ENCODE peak calls at places on chromosome 14, in six cellular contexts. One of them, this sample, is unnamed. For H3K9me3, the result is how much of the 10 kb centered on the place peaks cover.

GRCh38 chr14:45089813-45090212 is 5.9 kb downstream of the PRPF39 start:
- ATAC-seq in A549: no peak
- ATAC-seq in GM12878: peak
- ATAC-seq in upper lobe of left lung: no peak
- ATAC-seq in K562: no peak
- ATAC-seq in HepG2: no peak
- ATAC-seq in this sample: no peak

GRCh38 chr14:68246074-68246980 is 426.7 kb downstream of the RAD51B start:
- ATAC-seq in A549: no peak
- ATAC-seq in GM12878: no peak
- ATAC-seq in upper lobe of left lung: no peak
- ATAC-seq in K562: peak
- ATAC-seq in HepG2: peak
- ATAC-seq in this sample: no peak

GRCh38 chr14:88168025-88168424 is 155.0 kb downstream of the KCNK10 start:
- ATAC-seq in A549: no peak
- ATAC-seq in GM12878: no peak
- ATAC-seq in upper lobe of left lung: peak
- ATAC-seq in K562: no peak
- ATAC-seq in HepG2: peak
- ATAC-seq in this sample: no peak

GRCh38 chr14:103020271-103020910 is 37.0 kb downstream of the CDC42BPB start:
- ATAC-seq in A549: no peak
- ATAC-seq in GM12878: no peak
- ATAC-seq in upper lobe of left lung: no peak
- ATAC-seq in K562: no peak
- ATAC-seq in HepG2: no peak
- ATAC-seq in this sample: no peak

GRCh38 chr14:68270342-68270741 is 450.8 kb downstream of the RAD51B start:
- ATAC-seq in A549: no peak
- ATAC-seq in GM12878: no peak
- ATAC-seq in upper lobe of left lung: no peak
- ATAC-seq in K562: no peak
- ATAC-seq in HepG2: no peak
- ATAC-seq in this sample: no peak

GRCh38 chr14:61196792-61197191 is 84.3 kb downstream of the TMEM30B start:
- ATAC-seq in A549: peak
- ATAC-seq in GM12878: no peak
- ATAC-seq in upper lobe of left lung: no peak
- ATAC-seq in K562: no peak
- ATAC-seq in HepG2: peak
- ATAC-seq in this sample: no peak

GRCh38 chr14:91127411-91127810 is 13.5 kb downstream of the DGLUCY start:
- ATAC-seq in A549: no peak
- ATAC-seq in GM12878: no peak
- ATAC-seq in upper lobe of left lung: peak
- ATAC-seq in K562: no peak
- ATAC-seq in HepG2: no peak
- ATAC-seq in this sample: no peak

GRCh38 chr14:102517412-102518062 is 8.0 kb upstream of the ANKRD9 start:
- ATAC-seq in A549: peak
- ATAC-seq in GM12878: peak
- ATAC-seq in upper lobe of left lung: peak
- ATAC-seq in K562: peak
- ATAC-seq in HepG2: peak
- ATAC-seq in this sample: peak

GRCh38 chr14:76294876-76295275 is 81.1 kb upstream of the ESRRB start:
- ATAC-seq in A549: no peak
- ATAC-seq in GM12878: no peak
- ATAC-seq in upper lobe of left lung: no peak
- ATAC-seq in K562: no peak
- ATAC-seq in HepG2: no peak
- ATAC-seq in this sample: no peak

GRCh38 chr14:55701638-55702037 is 121.6 kb downstream of the KTN1 start:
- ATAC-seq in A549: no peak
- ATAC-seq in GM12878: peak
- ATAC-seq in upper lobe of left lung: no peak
- ATAC-seq in K562: no peak
- ATAC-seq in HepG2: no peak
- ATAC-seq in this sample: no peak

GRCh38 chr14:103014466-103015319 is 42.7 kb downstream of the CDC42BPB start:
- ATAC-seq in A549: no peak
- ATAC-seq in GM12878: no peak
- ATAC-seq in upper lobe of left lung: no peak
- ATAC-seq in K562: peak
- ATAC-seq in HepG2: no peak
- ATAC-seq in this sample: no peak

GRCh38 chr14:91383439-91383838 is 34.2 kb downstream of the CCDC88C start:
- ATAC-seq in A549: no peak
- ATAC-seq in GM12878: no peak
- ATAC-seq in upper lobe of left lung: no peak
- ATAC-seq in K562: no peak
- ATAC-seq in HepG2: no peak
- ATAC-seq in this sample: no peak

DNA sequence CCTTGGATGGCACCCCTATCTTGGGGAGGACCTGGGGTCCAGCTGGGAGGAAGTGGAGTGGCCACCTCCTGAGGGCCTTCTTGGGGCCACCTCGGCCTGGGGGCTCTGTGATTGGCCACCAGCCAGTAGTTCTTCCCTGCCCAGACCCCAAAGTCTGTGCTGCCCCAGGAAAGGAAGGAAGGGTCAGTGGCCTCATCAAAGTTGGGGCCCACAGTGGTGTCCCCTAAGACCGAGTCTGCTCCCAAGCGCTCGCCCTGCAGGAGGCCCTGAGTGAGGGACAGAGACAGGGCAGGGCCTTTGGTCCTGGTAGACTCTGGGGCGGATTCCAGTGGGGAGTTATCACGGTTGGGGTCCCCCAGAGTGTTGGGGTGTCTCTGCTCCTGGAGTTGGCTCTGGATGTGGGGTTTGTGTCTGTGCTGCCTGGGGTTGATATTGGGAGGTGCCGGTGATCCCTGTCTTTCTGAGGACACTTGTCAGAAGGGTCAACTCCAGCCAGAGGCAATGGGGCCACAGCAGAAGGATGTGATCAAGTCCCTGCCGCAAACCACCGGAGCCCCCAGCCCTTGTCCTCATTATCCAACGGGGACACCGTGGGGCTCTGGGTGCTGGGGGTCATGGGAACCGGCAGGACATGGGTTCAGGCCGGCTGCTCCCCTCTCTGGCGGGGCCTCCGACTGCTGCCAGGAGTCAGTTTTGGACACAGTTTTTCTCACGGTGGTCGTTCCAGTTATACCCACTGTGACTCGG is 364.3 kb downstream of the TMEM121 start:
- ATAC-seq in A549: no peak
- ATAC-seq in GM12878: no peak
- ATAC-seq in upper lobe of left lung: no peak
- ATAC-seq in K562: no peak
- ATAC-seq in HepG2: no peak
- ATAC-seq in this sample: no peak
- H3K4me3 ChIP-seq in A549: no peak
- H3K4me3 ChIP-seq in GM12878: no peak
- H3K4me3 ChIP-seq in upper lobe of left lung: no peak
- H3K4me3 ChIP-seq in K562: no peak
- H3K4me3 ChIP-seq in HepG2: no peak
- H3K4me3 ChIP-seq in this sample: no peak

DNA sequence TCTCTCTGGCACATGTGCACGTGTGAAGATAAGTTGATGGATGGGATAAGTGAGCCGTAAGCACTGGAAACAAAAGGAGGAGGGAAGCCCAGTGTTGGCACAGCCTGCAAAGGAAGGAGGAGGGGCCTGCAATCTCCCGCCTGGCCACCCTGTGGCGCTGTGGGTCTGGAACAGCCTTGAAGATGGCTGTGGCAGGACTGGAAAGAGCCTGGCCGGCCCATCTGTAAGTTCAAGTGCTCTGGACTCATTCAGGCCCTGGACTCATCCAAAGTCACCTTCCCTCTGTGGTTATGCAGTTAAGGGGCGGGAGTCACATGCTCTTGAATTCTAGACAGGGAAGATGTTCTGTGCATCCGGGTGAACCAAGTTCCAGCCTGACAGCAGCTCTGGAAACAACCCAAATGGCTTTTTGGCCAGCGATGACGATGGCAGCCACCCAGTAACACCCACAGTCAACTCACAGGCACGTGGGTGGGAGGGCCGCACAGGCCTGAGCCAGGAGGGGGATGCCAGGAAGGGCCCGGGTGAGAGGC is 50.4 kb downstream of the CHGA start:
- ATAC-seq in A549: peak
- ATAC-seq in GM12878: peak
- ATAC-seq in upper lobe of left lung: peak
- ATAC-seq in K562: peak
- ATAC-seq in HepG2: peak
- ATAC-seq in this sample: peak
- TF ChIP-seq EP300 in A549: no peak
- TF ChIP-seq EP300 in GM12878: no peak
- TF ChIP-seq EP300 in upper lobe of left lung: no peak
- TF ChIP-seq EP300 in K562: no peak
- TF ChIP-seq EP300 in HepG2: no peak
- TF ChIP-seq EP300 in this sample: no peak

GRCh38 chr14:96926006-96926405 is 128.8 kb downstream of the VRK1 start:
- ATAC-seq in A549: no peak
- ATAC-seq in GM12878: peak
- ATAC-seq in upper lobe of left lung: no peak
- ATAC-seq in K562: no peak
- ATAC-seq in HepG2: no peak
- ATAC-seq in this sample: no peak
- H3K9me3 ChIP-seq in A549: under half
- H3K9me3 ChIP-seq in GM12878: under half
- H3K9me3 ChIP-seq in upper lobe of left lung: under half
- H3K9me3 ChIP-seq in K562: under half
- H3K9me3 ChIP-seq in HepG2: under half
- H3K9me3 ChIP-seq in this sample: under half

GRCh38 chr14:89848165-89848564 is 106.4 kb downstream of the EFCAB11 start:
- ATAC-seq in A549: no peak
- ATAC-seq in GM12878: no peak
- ATAC-seq in upper lobe of left lung: no peak
- ATAC-seq in K562: no peak
- ATAC-seq in HepG2: no peak
- ATAC-seq in this sample: no peak
- H3K4me3 ChIP-seq in A549: no peak
- H3K4me3 ChIP-seq in GM12878: no peak
- H3K4me3 ChIP-seq in upper lobe of left lung: no peak
- H3K4me3 ChIP-seq in K562: no peak
- H3K4me3 ChIP-seq in HepG2: no peak
- H3K4me3 ChIP-seq in this sample: no peak

DNA sequence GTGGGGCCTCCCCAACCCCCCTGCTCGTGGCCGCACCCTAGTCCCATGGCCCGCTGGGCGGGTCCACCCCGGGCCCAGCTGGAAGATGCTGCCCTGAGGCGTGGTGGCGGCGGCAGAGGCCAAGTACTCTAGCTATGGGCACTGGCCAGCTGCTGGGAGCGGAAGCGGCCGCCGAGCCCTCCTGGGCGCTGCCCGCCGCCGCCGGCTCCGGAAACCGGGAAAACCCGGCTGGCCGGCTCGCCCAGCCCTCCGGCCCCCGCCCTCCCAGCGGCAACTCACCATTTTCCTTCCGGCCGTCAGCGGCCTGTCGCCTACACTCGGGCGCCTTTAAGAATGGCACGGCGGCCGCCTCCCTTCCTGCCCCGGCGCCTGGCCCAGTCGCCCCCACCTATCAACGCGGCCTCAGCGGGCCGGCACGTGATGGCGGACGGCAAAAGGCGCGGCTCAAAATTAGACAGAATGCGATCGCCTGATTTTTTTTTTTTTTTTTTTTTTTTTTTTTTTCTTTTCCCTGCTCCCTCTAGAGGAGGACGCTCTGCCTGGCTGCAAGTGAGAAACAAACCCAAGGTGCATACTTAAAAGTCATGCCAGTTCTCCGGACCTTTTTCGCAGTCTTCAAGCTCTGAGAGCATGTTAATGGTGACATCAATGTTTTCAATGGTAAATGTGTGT is at the start of gene GMFB:
- ATAC-seq in A549: peak
- ATAC-seq in GM12878: peak
- ATAC-seq in upper lobe of left lung: peak
- ATAC-seq in K562: peak
- ATAC-seq in HepG2: peak
- ATAC-seq in this sample: peak
- TF ChIP-seq EP300 in A549: no peak
- TF ChIP-seq EP300 in GM12878: no peak
- TF ChIP-seq EP300 in upper lobe of left lung: peak
- TF ChIP-seq EP300 in K562: peak
- TF ChIP-seq EP300 in HepG2: peak
- TF ChIP-seq EP300 in this sample: no peak

GRCh38 chr14:29796853-29797252 is 130.8 kb downstream of the PRKD1 start:
- ATAC-seq in A549: no peak
- ATAC-seq in GM12878: no peak
- ATAC-seq in upper lobe of left lung: no peak
- ATAC-seq in K562: no peak
- ATAC-seq in HepG2: no peak
- ATAC-seq in this sample: no peak
- H3K9me3 ChIP-seq in A549: under half
- H3K9me3 ChIP-seq in GM12878: under half
- H3K9me3 ChIP-seq in upper lobe of left lung: under half
- H3K9me3 ChIP-seq in K562: under half
- H3K9me3 ChIP-seq in HepG2: half or more
- H3K9me3 ChIP-seq in this sample: under half